ENCODE peak calls at places on chromosomes 2 and 18, in five cellular contexts. One of them, this sample, is unnamed.

GRCh38 chr2:11583840-11584529 is 50.1 kb downstream of the GREB1 start:
- DNase-seq in frontal cortex: peak
- DNase-seq in activated naive CD4-positive, alpha-beta T cell treated with Interleukin-2 at 50 U/mL for 16 hours: peak
- DNase-seq in activated effector memory CD4-positive, alpha-beta T cell treated with anti-CD3 and anti-CD28 coated beads, Interleukin-2, amount 50 U/mL, for 16 hours: peak
- DNase-seq in ovary: peak
- DNase-seq in this sample: peak

GRCh38 chr2:128775064-128775347 is 456.3 kb upstream of the HS6ST1 start:
- DNase-seq in frontal cortex: no peak
- DNase-seq in activated naive CD4-positive, alpha-beta T cell treated with Interleukin-2 at 50 U/mL for 16 hours: no peak
- DNase-seq in activated effector memory CD4-positive, alpha-beta T cell treated with anti-CD3 and anti-CD28 coated beads, Interleukin-2, amount 50 U/mL, for 16 hours: no peak
- DNase-seq in ovary: no peak
- DNase-seq in this sample: no peak

GRCh38 chr2:217625475-217626245 is 377.1 kb downstream of the TNS1 start:
- DNase-seq in frontal cortex: no peak
- DNase-seq in activated naive CD4-positive, alpha-beta T cell treated with Interleukin-2 at 50 U/mL for 16 hours: no peak
- DNase-seq in activated effector memory CD4-positive, alpha-beta T cell treated with anti-CD3 and anti-CD28 coated beads, Interleukin-2, amount 50 U/mL, for 16 hours: no peak
- DNase-seq in ovary: no peak
- DNase-seq in this sample: no peak

GRCh38 chr2:45466045-45466444 is 145.0 kb downstream of the SRBD1 start:
- DNase-seq in frontal cortex: no peak
- DNase-seq in activated naive CD4-positive, alpha-beta T cell treated with Interleukin-2 at 50 U/mL for 16 hours: no peak
- DNase-seq in activated effector memory CD4-positive, alpha-beta T cell treated with anti-CD3 and anti-CD28 coated beads, Interleukin-2, amount 50 U/mL, for 16 hours: no peak
- DNase-seq in ovary: no peak
- DNase-seq in this sample: no peak

GRCh38 chr2:231987088-231987788 is 25.7 kb downstream of the DIS3L2 start:
- DNase-seq in frontal cortex: no peak
- DNase-seq in activated naive CD4-positive, alpha-beta T cell treated with Interleukin-2 at 50 U/mL for 16 hours: no peak
- DNase-seq in activated effector memory CD4-positive, alpha-beta T cell treated with anti-CD3 and anti-CD28 coated beads, Interleukin-2, amount 50 U/mL, for 16 hours: no peak
- DNase-seq in ovary: peak
- DNase-seq in this sample: no peak

GRCh38 chr18:44716697-44717163 is 36.0 kb downstream of the SETBP1 start:
- DNase-seq in frontal cortex: no peak
- DNase-seq in activated naive CD4-positive, alpha-beta T cell treated with Interleukin-2 at 50 U/mL for 16 hours: peak
- DNase-seq in activated effector memory CD4-positive, alpha-beta T cell treated with anti-CD3 and anti-CD28 coated beads, Interleukin-2, amount 50 U/mL, for 16 hours: no peak
- DNase-seq in ovary: no peak
- DNase-seq in this sample: peak

GRCh38 chr2:75157435-75157834 is 41.9 kb downstream of the TACR1 start:
- DNase-seq in frontal cortex: no peak
- DNase-seq in activated naive CD4-positive, alpha-beta T cell treated with Interleukin-2 at 50 U/mL for 16 hours: no peak
- DNase-seq in activated effector memory CD4-positive, alpha-beta T cell treated with anti-CD3 and anti-CD28 coated beads, Interleukin-2, amount 50 U/mL, for 16 hours: no peak
- DNase-seq in ovary: no peak
- DNase-seq in this sample: no peak

GRCh38 chr2:27303093-27304025 is 4.9 kb downstream of the UCN start:
- DNase-seq in frontal cortex: peak
- DNase-seq in activated naive CD4-positive, alpha-beta T cell treated with Interleukin-2 at 50 U/mL for 16 hours: peak
- DNase-seq in activated effector memory CD4-positive, alpha-beta T cell treated with anti-CD3 and anti-CD28 coated beads, Interleukin-2, amount 50 U/mL, for 16 hours: peak
- DNase-seq in ovary: no peak
- DNase-seq in this sample: peak

GRCh38 chr2:46489430-46489829 is 10.1 kb downstream of the TMEM247 start:
- DNase-seq in frontal cortex: no peak
- DNase-seq in activated naive CD4-positive, alpha-beta T cell treated with Interleukin-2 at 50 U/mL for 16 hours: no peak
- DNase-seq in activated effector memory CD4-positive, alpha-beta T cell treated with anti-CD3 and anti-CD28 coated beads, Interleukin-2, amount 50 U/mL, for 16 hours: no peak
- DNase-seq in ovary: no peak
- DNase-seq in this sample: no peak

GRCh38 chr2:69645926-69646325 is 2.4 kb upstream of the AAK1 start:
- DNase-seq in frontal cortex: no peak
- DNase-seq in activated naive CD4-positive, alpha-beta T cell treated with Interleukin-2 at 50 U/mL for 16 hours: no peak
- DNase-seq in activated effector memory CD4-positive, alpha-beta T cell treated with anti-CD3 and anti-CD28 coated beads, Interleukin-2, amount 50 U/mL, for 16 hours: no peak
- DNase-seq in ovary: no peak
- DNase-seq in this sample: no peak

GRCh38 chr18:10094154-10094553 is 180.3 kb downstream of the VAPA start:
- DNase-seq in frontal cortex: no peak
- DNase-seq in activated naive CD4-positive, alpha-beta T cell treated with Interleukin-2 at 50 U/mL for 16 hours: no peak
- DNase-seq in activated effector memory CD4-positive, alpha-beta T cell treated with anti-CD3 and anti-CD28 coated beads, Interleukin-2, amount 50 U/mL, for 16 hours: no peak
- DNase-seq in ovary: no peak
- DNase-seq in this sample: no peak

GRCh38 chr2:170180031-170180566 is 2.2 kb downstream of the MYO3B start:
- DNase-seq in frontal cortex: no peak
- DNase-seq in activated naive CD4-positive, alpha-beta T cell treated with Interleukin-2 at 50 U/mL for 16 hours: no peak
- DNase-seq in activated effector memory CD4-positive, alpha-beta T cell treated with anti-CD3 and anti-CD28 coated beads, Interleukin-2, amount 50 U/mL, for 16 hours: no peak
- DNase-seq in ovary: no peak
- DNase-seq in this sample: no peak

GRCh38 chr2:21253311-21254027 is 129.7 kb downstream of the TDRD15 start:
- DNase-seq in frontal cortex: no peak
- DNase-seq in activated naive CD4-positive, alpha-beta T cell treated with Interleukin-2 at 50 U/mL for 16 hours: no peak
- DNase-seq in activated effector memory CD4-positive, alpha-beta T cell treated with anti-CD3 and anti-CD28 coated beads, Interleukin-2, amount 50 U/mL, for 16 hours: no peak
- DNase-seq in ovary: no peak
- DNase-seq in this sample: no peak

GRCh38 chr2:28084564-28084963 is 194.0 kb downstream of the BABAM2 start:
- DNase-seq in frontal cortex: no peak
- DNase-seq in activated naive CD4-positive, alpha-beta T cell treated with Interleukin-2 at 50 U/mL for 16 hours: no peak
- DNase-seq in activated effector memory CD4-positive, alpha-beta T cell treated with anti-CD3 and anti-CD28 coated beads, Interleukin-2, amount 50 U/mL, for 16 hours: no peak
- DNase-seq in ovary: peak
- DNase-seq in this sample: no peak

GRCh38 chr2:62184499-62185045 is 11.3 kb upstream of the B3GNT2 start:
- DNase-seq in frontal cortex: no peak
- DNase-seq in activated naive CD4-positive, alpha-beta T cell treated with Interleukin-2 at 50 U/mL for 16 hours: no peak
- DNase-seq in activated effector memory CD4-positive, alpha-beta T cell treated with anti-CD3 and anti-CD28 coated beads, Interleukin-2, amount 50 U/mL, for 16 hours: no peak
- DNase-seq in ovary: no peak
- DNase-seq in this sample: no peak

GRCh38 chr2:200310545-200310971 is 4.1 kb downstream of the SPATS2L start:
- DNase-seq in frontal cortex: no peak
- DNase-seq in activated naive CD4-positive, alpha-beta T cell treated with Interleukin-2 at 50 U/mL for 16 hours: no peak
- DNase-seq in activated effector memory CD4-positive, alpha-beta T cell treated with anti-CD3 and anti-CD28 coated beads, Interleukin-2, amount 50 U/mL, for 16 hours: no peak
- DNase-seq in ovary: no peak
- DNase-seq in this sample: no peak

GRCh38 chr2:59885536-59885935 is 667.9 kb downstream of the BCL11A start:
- DNase-seq in frontal cortex: no peak
- DNase-seq in activated naive CD4-positive, alpha-beta T cell treated with Interleukin-2 at 50 U/mL for 16 hours: no peak
- DNase-seq in activated effector memory CD4-positive, alpha-beta T cell treated with anti-CD3 and anti-CD28 coated beads, Interleukin-2, amount 50 U/mL, for 16 hours: no peak
- DNase-seq in ovary: no peak
- DNase-seq in this sample: peak

GRCh38 chr2:118975133-118975532 is 33.1 kb downstream of the MARCO start:
- DNase-seq in frontal cortex: no peak
- DNase-seq in activated naive CD4-positive, alpha-beta T cell treated with Interleukin-2 at 50 U/mL for 16 hours: no peak
- DNase-seq in activated effector memory CD4-positive, alpha-beta T cell treated with anti-CD3 and anti-CD28 coated beads, Interleukin-2, amount 50 U/mL, for 16 hours: no peak
- DNase-seq in ovary: no peak
- DNase-seq in this sample: no peak

GRCh38 chr2:239106314-239106908 is 258.5 kb downstream of the TWIST2 start:
- DNase-seq in frontal cortex: peak
- DNase-seq in activated naive CD4-positive, alpha-beta T cell treated with Interleukin-2 at 50 U/mL for 16 hours: no peak
- DNase-seq in activated effector memory CD4-positive, alpha-beta T cell treated with anti-CD3 and anti-CD28 coated beads, Interleukin-2, amount 50 U/mL, for 16 hours: no peak
- DNase-seq in ovary: no peak
- DNase-seq in this sample: peak

GRCh38 chr2:150370600-150370999 is 116.9 kb downstream of the RND3 start:
- DNase-seq in frontal cortex: no peak
- DNase-seq in activated naive CD4-positive, alpha-beta T cell treated with Interleukin-2 at 50 U/mL for 16 hours: no peak
- DNase-seq in activated effector memory CD4-positive, alpha-beta T cell treated with anti-CD3 and anti-CD28 coated beads, Interleukin-2, amount 50 U/mL, for 16 hours: no peak
- DNase-seq in ovary: no peak
- DNase-seq in this sample: no peak

GRCh38 chr2:224222320-224222719 is 179.6 kb downstream of the FAM124B start:
- DNase-seq in frontal cortex: no peak
- DNase-seq in activated naive CD4-positive, alpha-beta T cell treated with Interleukin-2 at 50 U/mL for 16 hours: no peak
- DNase-seq in activated effector memory CD4-positive, alpha-beta T cell treated with anti-CD3 and anti-CD28 coated beads, Interleukin-2, amount 50 U/mL, for 16 hours: no peak
- DNase-seq in ovary: no peak
- DNase-seq in this sample: no peak

GRCh38 chr2:187302619-187303018 is 145.4 kb downstream of the CALCRL start:
- DNase-seq in frontal cortex: no peak
- DNase-seq in activated naive CD4-positive, alpha-beta T cell treated with Interleukin-2 at 50 U/mL for 16 hours: no peak
- DNase-seq in activated effector memory CD4-positive, alpha-beta T cell treated with anti-CD3 and anti-CD28 coated beads, Interleukin-2, amount 50 U/mL, for 16 hours: no peak
- DNase-seq in ovary: no peak
- DNase-seq in this sample: no peak

GRCh38 chr18:55404811-55405654 is 183.0 kb downstream of the TCF4 start:
- DNase-seq in frontal cortex: no peak
- DNase-seq in activated naive CD4-positive, alpha-beta T cell treated with Interleukin-2 at 50 U/mL for 16 hours: no peak
- DNase-seq in activated effector memory CD4-positive, alpha-beta T cell treated with anti-CD3 and anti-CD28 coated beads, Interleukin-2, amount 50 U/mL, for 16 hours: no peak
- DNase-seq in ovary: no peak
- DNase-seq in this sample: no peak

GRCh38 chr18:56770097-56770496 is 118.9 kb downstream of the WDR7 start:
- DNase-seq in frontal cortex: no peak
- DNase-seq in activated naive CD4-positive, alpha-beta T cell treated with Interleukin-2 at 50 U/mL for 16 hours: no peak
- DNase-seq in activated effector memory CD4-positive, alpha-beta T cell treated with anti-CD3 and anti-CD28 coated beads, Interleukin-2, amount 50 U/mL, for 16 hours: no peak
- DNase-seq in ovary: no peak
- DNase-seq in this sample: no peak

GRCh38 chr18:48000701-48001100 is 70.2 kb upstream of the SMAD2 start:
- DNase-seq in frontal cortex: no peak
- DNase-seq in activated naive CD4-positive, alpha-beta T cell treated with Interleukin-2 at 50 U/mL for 16 hours: no peak
- DNase-seq in activated effector memory CD4-positive, alpha-beta T cell treated with anti-CD3 and anti-CD28 coated beads, Interleukin-2, amount 50 U/mL, for 16 hours: no peak
- DNase-seq in ovary: no peak
- DNase-seq in this sample: no peak

GRCh38 chr2:52874706-52875105 is 892.9 kb upstream of the CHAC2 start:
- DNase-seq in frontal cortex: no peak
- DNase-seq in activated naive CD4-positive, alpha-beta T cell treated with Interleukin-2 at 50 U/mL for 16 hours: no peak
- DNase-seq in activated effector memory CD4-positive, alpha-beta T cell treated with anti-CD3 and anti-CD28 coated beads, Interleukin-2, amount 50 U/mL, for 16 hours: no peak
- DNase-seq in ovary: no peak
- DNase-seq in this sample: no peak